ENCODE peak calls at places on chromosome 14, in ten cellular contexts. L is uterus, Q is left ventricle myocardium inferior, X is right cardiac atrium, C is Peyer's patch, G is tibial nerve, T is DND-41, M is neural progenitor cell, N is lung, I is transverse colon. B is an unnamed sample. For H3K4me1, the result is how much of the 10 kb centered on the place peaks cover.

GRCh38 chr14:54278665-54279295 is 118.0 kb upstream of the CDKN3 start:
- DNase-seq in L (no peak), Q (no peak), X (no peak), C (no peak), G (no peak), T (no peak), M (no peak), N (no peak), I (no peak), B (no peak)

GRCh38 chr14:87067597-87067996 is 925.4 kb downstream of the GALC start:
- DNase-seq in L (no peak), Q (no peak), X (no peak), C (no peak), G (no peak), T (no peak), M (no peak), N (no peak), I (no peak), B (no peak)

GRCh38 chr14:36333106-36333505 is 12.7 kb upstream of the MBIP start:
- DNase-seq in L (no peak), Q (no peak), X (no peak), C (no peak), G (no peak), T (no peak), M (no peak), N (no peak), I (no peak), B (no peak)

GRCh38 chr14:102040153-102040552 is 46.7 kb downstream of the HSP90AA1 start:
- DNase-seq in L (no peak), Q (no peak), X (no peak), C (no peak), G (no peak), T (no peak), M (no peak), N (no peak), I (no peak), B (no peak)

GRCh38 chr14:52755607-52756316 is 25.8 kb downstream of the STYX start:
- DNase-seq in L (no peak), Q (no peak), X (no peak), C (no peak), G (no peak), T (no peak), M (no peak), N (no peak), I (no peak), B (no peak)

GRCh38 chr14:104859900-104860299 is 5.2 kb upstream of the CEP170B start:
- DNase-seq in L (no peak), Q (no peak), X (no peak), C (no peak), G (no peak), T (no peak), M (no peak), N (no peak), I (no peak), B (peak)

GRCh38 chr14:73829526-73830431 is 21.9 kb upstream of the PTGR2 start:
- DNase-seq in L (no peak), Q (no peak), X (peak), C (no peak), G (no peak), T (no peak), M (no peak), N (peak), I (no peak), B (no peak)

GRCh38 chr14:94780536-94781404 is 10.9 kb upstream of the GSC start:
- DNase-seq in L (no peak), Q (no peak), X (no peak), C (no peak), G (no peak), T (no peak), M (peak), N (no peak), I (no peak), B (no peak)

GRCh38 chr14:100645200-100645985 is 58.2 kb upstream of the BEGAIN start:
- DNase-seq in L (peak), Q (peak), X (peak), C (peak), G (peak), T (peak), M (peak), N (peak), I (peak), B (peak)

GRCh38 chr14:22977684-22978486 is 4.5 kb downstream of the AJUBA start:
- DNase-seq in L (peak), Q (peak), X (no peak), C (no peak), G (no peak), T (no peak), M (peak), N (peak), I (peak), B (no peak)

GRCh38 chr14:38880643-38881567 is 222.1 kb downstream of the SEC23A start:
- DNase-seq in L (no peak), Q (no peak), X (no peak), C (no peak), G (no peak), T (no peak), M (no peak), N (no peak), I (no peak), B (no peak)

GRCh38 chr14:99602054-99602787 is 1.8 kb downstream of the CCDC85C start:
- DNase-seq in L (no peak), Q (no peak), X (no peak), C (no peak), G (no peak), T (peak), M (peak), N (peak), I (peak), B (no peak)

GRCh38 chr14:87175175-87175574 is 817.8 kb downstream of the GALC start:
- DNase-seq in L (no peak), Q (no peak), X (no peak), C (no peak), G (no peak), T (no peak), M (no peak), N (no peak), I (no peak), B (no peak)

GRCh38 chr14:22845821-22846625 is 9.6 kb downstream of the MMP14 start:
- DNase-seq in L (no peak), Q (no peak), X (no peak), C (no peak), G (no peak), T (no peak), M (no peak), N (no peak), I (no peak), B (no peak)

GRCh38 chr14:65334765-65335411 is 77.6 kb upstream of the FUT8 start:
- DNase-seq in L (no peak), Q (no peak), X (no peak), C (no peak), G (no peak), T (no peak), M (peak), N (no peak), I (peak), B (no peak)

GRCh38 chr14:84006643-84007137 is 1523.3 kb upstream of the FLRT2 start:
- DNase-seq in L (peak), Q (no peak), X (peak), C (no peak), G (no peak), T (no peak), M (peak), N (no peak), I (no peak), B (no peak)

GRCh38 chr14:24965934-24966593 is 83.9 kb downstream of the STXBP6 start:
- DNase-seq in L (peak), Q (peak), X (no peak), C (no peak), G (no peak), T (no peak), M (peak), N (no peak), I (peak), B (peak)

DNA sequence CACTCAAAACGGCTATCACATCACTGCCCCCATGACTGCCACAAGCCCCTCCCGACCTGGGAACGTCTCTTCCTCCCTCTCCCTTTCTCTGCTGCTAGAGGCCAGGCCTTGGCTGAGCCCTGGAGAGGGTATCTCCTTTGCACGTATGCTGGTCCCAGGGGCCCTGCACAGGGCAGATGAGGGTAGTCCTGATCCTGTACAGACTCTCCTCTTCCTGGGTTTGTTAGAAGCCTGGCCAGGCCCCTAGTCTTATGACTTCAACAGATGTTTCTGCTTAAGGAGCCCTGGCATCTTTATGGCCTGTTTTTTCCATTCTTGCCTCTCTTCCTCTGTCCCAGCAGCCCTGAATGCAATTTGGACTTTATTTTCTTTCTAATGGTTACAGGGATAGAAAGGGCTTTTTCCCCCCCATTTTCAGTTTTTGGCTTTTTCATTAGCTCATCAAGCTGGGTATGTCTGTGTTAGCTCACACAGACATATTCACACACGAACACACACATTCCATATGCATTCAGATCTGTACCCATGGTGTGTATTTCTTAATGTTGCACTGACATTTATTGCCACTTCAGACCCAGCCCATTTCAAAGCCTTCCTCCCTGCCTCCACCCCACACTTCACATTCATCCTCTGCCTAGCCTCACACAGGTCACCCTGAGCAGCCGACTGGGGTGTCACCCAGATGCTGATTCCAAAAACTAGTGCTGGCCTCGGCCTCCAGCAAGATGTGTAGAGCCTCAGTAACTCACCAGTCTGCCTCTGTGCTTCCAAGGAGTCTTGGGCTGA is 203.2 kb downstream of the ZFP36L1 start:
- DNase-seq in L (peak), Q (peak), X (peak), C (no peak), G (no peak), T (no peak), M (no peak), N (no peak), I (peak), B (peak)
- H3K4me1 ChIP-seq in L (under half), Q (half or more), X (under half), C (under half), G (under half), T (under half), M (half or more), N (under half), I (under half), B (under half)

DNA sequence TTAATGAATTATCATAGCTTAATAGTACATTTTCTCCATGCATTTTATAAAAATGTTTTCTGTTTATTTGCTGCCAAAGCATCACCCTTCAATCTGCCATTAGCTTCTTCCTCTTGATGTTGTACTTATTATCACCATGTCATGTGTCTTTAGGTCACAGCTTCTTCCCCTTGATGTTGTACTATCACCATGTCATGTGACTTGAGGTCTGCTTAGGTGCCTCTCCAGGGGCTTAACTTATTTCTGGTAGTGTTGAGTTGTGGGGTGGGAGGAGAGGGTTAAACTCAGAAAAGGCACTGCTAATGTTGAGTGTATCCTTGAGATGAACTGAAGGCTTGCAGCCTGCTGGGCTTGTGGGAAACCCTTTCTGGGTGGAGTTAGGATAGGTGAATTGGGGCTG is 87.8 kb downstream of the DAAM1 start:
- DNase-seq in L (no peak), Q (no peak), X (no peak), C (no peak), G (no peak), T (no peak), M (no peak), N (no peak), I (no peak), B (no peak)
- H3K27ac ChIP-seq in L (peak), Q (peak), X (peak), C (no peak), G (no peak), T (no peak), M (no peak), N (no peak), I (peak), B (no peak)

GRCh38 chr14:78090820-78091219 is 79.4 kb upstream of the NRXN3 start:
- DNase-seq in L (no peak), Q (no peak), X (no peak), C (no peak), G (no peak), T (no peak), M (no peak), N (no peak), I (no peak), B (no peak)

GRCh38 chr14:78088941-78089340 is 81.2 kb upstream of the NRXN3 start:
- DNase-seq in L (no peak), Q (no peak), X (no peak), C (no peak), G (no peak), T (no peak), M (peak), N (no peak), I (no peak), B (peak)

GRCh38 chr14:78091361-78091760 is 78.8 kb upstream of the NRXN3 start:
- DNase-seq in L (no peak), Q (no peak), X (no peak), C (no peak), G (no peak), T (no peak), M (no peak), N (no peak), I (no peak), B (no peak)

GRCh38 chr14:78086342-78086741 is 83.8 kb upstream of the NRXN3 start:
- DNase-seq in L (no peak), Q (no peak), X (no peak), C (no peak), G (no peak), T (no peak), M (no peak), N (no peak), I (no peak), B (no peak)

GRCh38 chr14:78092040-78092439 is 78.1 kb upstream of the NRXN3 start:
- DNase-seq in L (no peak), Q (no peak), X (no peak), C (no peak), G (no peak), T (no peak), M (no peak), N (no peak), I (no peak), B (no peak)
- H3K4me1 ChIP-seq in L (under half), Q (under half), X (under half), C (under half), G (under half), T (under half), M (under half), N (under half), I (under half), B (under half)

GRCh38 chr14:59199614-59200013 is 11.1 kb downstream of the DAAM1 start:
- DNase-seq in L (no peak), Q (no peak), X (no peak), C (no peak), G (no peak), T (no peak), M (no peak), N (no peak), I (no peak), B (no peak)
- H3K27ac ChIP-seq in L (no peak), Q (peak), X (peak), C (no peak), G (no peak), T (no peak), M (no peak), N (no peak), I (no peak), B (no peak)

DNA sequence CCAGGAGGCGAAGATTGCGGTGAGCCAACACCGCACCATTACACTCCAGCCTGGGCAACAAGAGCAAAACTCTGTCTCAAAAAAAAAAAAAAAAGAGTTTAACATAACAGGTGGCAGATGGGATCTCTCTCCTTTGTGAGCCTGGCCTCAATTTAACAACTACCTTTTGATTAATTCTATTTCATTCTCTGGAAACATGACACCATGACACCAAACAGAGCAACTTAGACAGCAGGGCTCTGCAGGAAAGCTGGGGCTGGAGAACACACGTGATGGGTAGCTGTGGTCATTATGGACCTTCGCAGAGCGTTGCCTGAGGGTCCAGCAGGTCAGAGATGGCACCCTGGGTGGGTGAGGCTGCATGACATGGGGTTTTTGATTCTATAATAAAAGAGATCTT is 1.7 kb upstream of the DGLUCY start:
- DNase-seq in L (no peak), Q (no peak), X (no peak), C (no peak), G (no peak), T (no peak), M (no peak), N (no peak), I (no peak), B (no peak)
- H3K4me1 ChIP-seq in L (under half), Q (half or more), X (under half), C (under half), G (under half), T (under half), M (under half), N (under half), I (half or more), B (under half)

GRCh38 chr14:29721586-29721985 is 206.1 kb downstream of the PRKD1 start:
- DNase-seq in L (no peak), Q (no peak), X (no peak), C (no peak), G (no peak), T (no peak), M (no peak), N (no peak), I (no peak), B (no peak)
- H3K27ac ChIP-seq in L (no peak), Q (no peak), X (no peak), C (no peak), G (no peak), T (no peak), M (no peak), N (no peak), I (no peak), B (no peak)

GRCh38 chr14:55382483-55382882 is 29.1 kb downstream of the ATG14 start:
- DNase-seq in L (no peak), Q (no peak), X (no peak), C (no peak), G (no peak), T (no peak), M (no peak), N (no peak), I (no peak), B (no peak)

GRCh38 chr14:55386037-55386798 is 25.4 kb downstream of the ATG14 start:
- DNase-seq in L (no peak), Q (no peak), X (no peak), C (no peak), G (no peak), T (no peak), M (peak), N (no peak), I (peak), B (no peak)

GRCh38 chr14:55383039-55383438 is 28.6 kb downstream of the ATG14 start:
- DNase-seq in L (no peak), Q (no peak), X (no peak), C (no peak), G (no peak), T (no peak), M (no peak), N (no peak), I (no peak), B (no peak)

GRCh38 chr14:55383541-55384140 is 28.0 kb downstream of the ATG14 start:
- DNase-seq in L (no peak), Q (no peak), X (no peak), C (no peak), G (no peak), T (no peak), M (no peak), N (no peak), I (no peak), B (no peak)

DNA sequence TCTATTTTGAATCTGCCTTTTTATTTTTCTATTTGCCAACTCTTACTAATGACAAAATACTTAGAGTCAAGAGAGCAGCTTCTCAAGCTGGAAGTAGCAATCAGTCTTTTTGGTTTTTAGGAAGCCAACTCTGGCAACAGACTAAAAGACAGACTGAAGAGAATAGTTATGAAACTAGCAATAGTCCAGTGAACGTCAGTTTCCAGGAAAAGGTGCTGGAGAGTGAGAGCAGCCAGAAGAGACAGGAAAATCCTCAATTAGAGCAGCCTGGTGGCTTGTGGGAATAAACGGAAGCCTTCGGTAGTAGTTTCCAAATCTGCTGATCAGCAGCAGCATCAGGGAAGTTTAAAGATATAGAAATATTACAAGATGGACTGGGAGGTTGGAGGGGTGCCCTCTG is 27.1 kb downstream of the ATG14 start:
- DNase-seq in L (no peak), Q (no peak), X (no peak), C (no peak), G (no peak), T (no peak), M (no peak), N (no peak), I (no peak), B (no peak)
- H3K4me1 ChIP-seq in L (under half), Q (under half), X (under half), C (under half), G (under half), T (under half), M (under half), N (under half), I (under half), B (half or more)

GRCh38 chr14:75457648-75458165 is 29.9 kb downstream of the JDP2 start:
- DNase-seq in L (no peak), Q (no peak), X (no peak), C (no peak), G (no peak), T (no peak), M (no peak), N (no peak), I (no peak), B (no peak)

GRCh38 chr14:75456069-75457023 is 28.5 kb downstream of the JDP2 start:
- DNase-seq in L (no peak), Q (no peak), X (no peak), C (no peak), G (no peak), T (no peak), M (peak), N (no peak), I (peak), B (no peak)

GRCh38 chr14:75454963-75455546 is 27.2 kb downstream of the JDP2 start:
- DNase-seq in L (peak), Q (peak), X (peak), C (no peak), G (peak), T (no peak), M (no peak), N (peak), I (peak), B (peak)

GRCh38 chr14:75458305-75458704 is 30.5 kb downstream of the JDP2 start:
- DNase-seq in L (no peak), Q (no peak), X (no peak), C (no peak), G (no peak), T (no peak), M (no peak), N (no peak), I (no peak), B (no peak)

GRCh38 chr14:75457024-75457390 is 29.2 kb downstream of the JDP2 start:
- DNase-seq in L (no peak), Q (no peak), X (no peak), C (no peak), G (no peak), T (no peak), M (no peak), N (no peak), I (no peak), B (no peak)
- H3K27ac ChIP-seq in L (no peak), Q (peak), X (peak), C (no peak), G (no peak), T (no peak), M (no peak), N (no peak), I (no peak), B (peak)

B was measured in psoas muscle.